ENCODE peak calls at places on chromosomes 7 and 10, in four cellular contexts. T is naive B cell; J is substantia nigra; S is central memory CD4-positive, alpha-beta T cell. O is an unnamed sample.

GRCh38 chr10:36354633-36355032 is 712.5 kb upstream of the FZD8 start:
- DNase-seq in T (no peak), J (no peak), S (no peak), O (no peak)

GRCh38 chr10:113736576-113736975 is 14.9 kb upstream of the PLEKHS1 start:
- DNase-seq in T (no peak), J (no peak), S (no peak), O (no peak)

GRCh38 chr7:106655703-106656498 is 5.1 kb downstream of the CCDC71L start:
- DNase-seq in T (no peak), J (no peak), S (no peak), O (no peak)

GRCh38 chr10:15363031-15363430 is 8.1 kb downstream of the FAM171A1 start:
- DNase-seq in T (no peak), J (no peak), S (no peak), O (no peak)

GRCh38 chr7:18289801-18290200 is 205.7 kb upstream of the HDAC9 start:
- DNase-seq in T (no peak), J (no peak), S (no peak), O (no peak)

GRCh38 chr10:30980951-30981616 is 50.6 kb downstream of the ZNF438 start:
- DNase-seq in T (no peak), J (peak; percentile 13), S (no peak), O (no peak)

GRCh38 chr7:4882169-4882741 is 1.3 kb downstream of the RADIL start:
- DNase-seq in T (no peak), J (peak; percentile 26), S (no peak), O (no peak)

GRCh38 chr7:42035205-42035604 is 201.8 kb downstream of the GLI3 start:
- DNase-seq in T (no peak), J (no peak), S (no peak), O (no peak)

GRCh38 chr7:127632276-127632910 is 14.5 kb upstream of the PAX4 start:
- DNase-seq in T (no peak), J (no peak), S (no peak), O (no peak)

GRCh38 chr7:147885906-147886305 is 704.7 kb upstream of the C7orf33 start:
- DNase-seq in T (no peak), J (no peak), S (no peak), O (no peak)

O was measured in CD4-positive, alpha-beta memory T cell.